ENCODE peak calls at places on chromosome 7, in ten cellular contexts. P, V, M, N, B, C, Y, O, Q and D are unnamed samples. For H3K4me1 and H3K36me3, the result is how much of the 10 kb centered on the place peaks cover.

GRCh38 chr7:108103566-108104298 is 26.4 kb downstream of the LAMB4 start:
- DNase-seq in P (no peak), V (no peak), M (no peak), N (no peak), B (no peak), C (no peak), Y (no peak), O (no peak), Q (no peak), D (no peak)

GRCh38 chr7:83410989-83411591 is 237.8 kb downstream of the SEMA3E start:
- DNase-seq in P (no peak), V (peak), M (no peak), N (peak), B (peak), C (no peak), Y (no peak), O (no peak), Q (no peak), D (peak)

GRCh38 chr7:121107923-121108498 is 119.5 kb downstream of the CPED1 start:
- DNase-seq in P (peak), V (no peak), M (no peak), N (peak), B (peak), C (peak), Y (no peak), O (no peak), Q (no peak), D (no peak)

GRCh38 chr7:95999481-95999880 is 227.1 kb downstream of the DYNC1I1 start:
- DNase-seq in P (no peak), V (no peak), M (no peak), N (no peak), B (no peak), C (no peak), Y (no peak), O (no peak), Q (no peak), D (no peak)

GRCh38 chr7:13742719-13743640 is 246.5 kb downstream of the ETV1 start:
- DNase-seq in P (no peak), V (peak), M (peak), N (peak), B (peak), C (no peak), Y (no peak), O (no peak), Q (no peak), D (no peak)

GRCh38 chr7:91348686-91349085 is 84.5 kb downstream of the FZD1 start:
- DNase-seq in P (no peak), V (no peak), M (no peak), N (no peak), B (peak), C (no peak), Y (no peak), O (no peak), Q (no peak), D (no peak)

GRCh38 chr7:143013473-143013872 is 13.5 kb downstream of the OR9A2 start:
- DNase-seq in P (no peak), V (no peak), M (no peak), N (no peak), B (peak), C (no peak), Y (no peak), O (no peak), Q (no peak), D (no peak)

GRCh38 chr7:20359397-20359963 is 28.8 kb downstream of the ITGB8 start:
- DNase-seq in P (no peak), V (no peak), M (no peak), N (no peak), B (peak), C (no peak), Y (no peak), O (no peak), Q (no peak), D (no peak)

GRCh38 chr7:126529833-126530232 is 722.9 kb downstream of the GRM8 start:
- DNase-seq in P (no peak), V (no peak), M (no peak), N (no peak), B (no peak), C (no peak), Y (no peak), O (no peak), Q (no peak), D (no peak)

GRCh38 chr7:69643708-69644445 is 45.6 kb downstream of the AUTS2 start:
- DNase-seq in P (no peak), V (peak), M (no peak), N (no peak), B (no peak), C (no peak), Y (no peak), O (no peak), Q (no peak), D (no peak)
- H3K4me1 ChIP-seq in P (under half), V (under half), M (under half), N (under half), B (under half), C (under half), Y (under half), O (under half), Q (under half), D (under half)

GRCh38 chr7:98963305-98963704 is 85.0 kb downstream of the TRRAP start:
- DNase-seq in P (no peak), V (no peak), M (no peak), N (no peak), B (no peak), C (no peak), Y (no peak), O (no peak), Q (no peak), D (no peak)
- H3K36me3 ChIP-seq in P (half or more), V (half or more), M (half or more), N (half or more), B (half or more), C (under half), Y (half or more), O (half or more), Q (under half), D (half or more)

GRCh38 chr7:131026297-131027003 is 292.4 kb upstream of the KLF14 start:
- DNase-seq in P (no peak), V (no peak), M (no peak), N (no peak), B (peak), C (no peak), Y (no peak), O (no peak), Q (no peak), D (no peak)
- H3K4me1 ChIP-seq in P (half or more), V (under half), M (half or more), N (half or more), B (under half), C (half or more), Y (half or more), O (under half), Q (under half), D (under half)

DNA sequence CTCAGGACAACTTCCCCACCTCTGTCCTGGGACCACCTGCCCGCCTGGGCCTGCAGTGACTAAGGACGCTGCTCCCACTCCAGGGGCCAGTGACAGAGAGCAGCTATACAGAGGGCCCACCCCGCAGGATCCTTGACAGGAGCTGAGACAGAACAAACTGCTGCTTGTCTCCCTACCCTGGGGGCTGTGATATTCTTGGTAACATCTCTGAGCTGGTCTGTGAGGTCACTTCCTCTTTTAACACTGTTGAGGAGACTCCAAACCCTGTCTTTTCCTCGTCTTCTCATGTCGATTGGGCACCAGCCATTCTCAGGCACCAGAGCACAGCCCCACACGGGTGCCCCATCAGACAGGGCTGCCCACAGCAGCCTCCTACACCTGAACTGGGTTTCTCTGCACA is 6.9 kb upstream of the MRPS24 start:
- DNase-seq in P (no peak), V (no peak), M (no peak), N (no peak), B (no peak), C (no peak), Y (no peak), O (no peak), Q (no peak), D (no peak)
- H3K36me3 ChIP-seq in P (half or more), V (half or more), M (half or more), N (under half), B (half or more), C (under half), Y (under half), O (half or more), Q (under half), D (under half)

DNA sequence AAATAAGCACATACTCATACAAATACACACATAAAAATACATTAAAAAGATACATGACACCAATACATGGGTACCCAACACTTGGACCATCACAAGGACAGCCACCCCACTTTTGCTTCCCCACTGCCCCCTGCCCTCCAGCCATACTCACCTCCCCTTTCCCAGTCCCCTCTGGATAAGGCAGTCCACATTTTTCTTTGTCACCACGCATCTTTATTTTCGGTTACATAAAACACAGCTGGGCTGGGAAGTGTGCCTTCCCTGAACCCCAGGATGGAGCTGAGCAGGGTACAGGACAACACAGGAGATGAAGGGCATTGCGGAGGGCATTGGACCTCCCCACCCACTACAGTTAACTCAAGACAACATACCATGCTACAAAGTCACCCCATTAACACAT is 1.1 kb upstream of the HOXA3 start:
- DNase-seq in P (no peak), V (no peak), M (peak), N (no peak), B (no peak), C (no peak), Y (no peak), O (no peak), Q (peak), D (no peak)
- H3K4me1 ChIP-seq in P (half or more), V (under half), M (under half), N (half or more), B (under half), C (under half), Y (under half), O (under half), Q (under half), D (under half)

DNA sequence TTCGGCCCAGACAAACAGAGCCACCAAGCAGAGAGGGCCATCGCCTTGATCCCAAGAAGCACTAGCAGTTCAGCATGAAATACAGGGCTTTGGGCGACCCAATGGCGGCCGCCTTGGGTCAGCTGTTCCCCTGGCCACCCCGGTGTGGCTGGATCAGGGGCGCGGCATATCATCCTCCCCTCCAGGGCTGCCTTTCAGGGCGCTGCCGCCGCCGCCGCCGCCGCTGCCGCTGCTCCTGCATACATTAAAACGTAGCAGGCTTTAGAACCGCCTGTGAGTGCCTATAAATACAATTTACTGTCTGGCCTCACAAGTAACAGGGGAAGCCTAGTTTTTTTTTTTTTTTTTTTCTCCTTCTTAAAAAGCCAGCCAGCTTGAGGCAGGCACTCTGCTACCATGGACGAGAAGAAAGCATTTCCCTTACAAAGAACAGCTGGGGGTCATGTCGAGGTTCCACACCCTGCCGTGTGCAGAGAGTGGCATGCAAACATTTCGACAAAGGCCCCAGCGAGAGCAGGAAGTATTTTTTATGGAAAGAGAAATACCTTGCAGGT is 57.7 kb upstream of the EFCAB10 start:
- DNase-seq in P (no peak), V (no peak), M (no peak), N (no peak), B (no peak), C (no peak), Y (no peak), O (no peak), Q (no peak), D (no peak)
- H3K36me3 ChIP-seq in P (half or more), V (under half), M (half or more), N (under half), B (under half), C (under half), Y (half or more), O (under half), Q (under half), D (under half)

GRCh38 chr7:139718859-139719258 is 58.9 kb downstream of the HIPK2 start:
- DNase-seq in P (no peak), V (no peak), M (no peak), N (no peak), B (no peak), C (no peak), Y (no peak), O (no peak), Q (no peak), D (no peak)
- H3K4me1 ChIP-seq in P (under half), V (under half), M (half or more), N (under half), B (under half), C (under half), Y (under half), O (under half), Q (under half), D (under half)

GRCh38 chr7:854118-854775 is 22.0 kb downstream of the SUN1 start:
- DNase-seq in P (no peak), V (no peak), M (no peak), N (no peak), B (no peak), C (no peak), Y (no peak), O (peak), Q (no peak), D (no peak)
- H3K36me3 ChIP-seq in P (half or more), V (half or more), M (half or more), N (under half), B (half or more), C (under half), Y (half or more), O (half or more), Q (under half), D (half or more)